ENCODE peak calls at places on chromosomes 12 and 14, in eight cellular contexts. C is central memory CD8-positive, alpha-beta T cell; K is GOT3; G is dermis blood vessel endothelial cell; A is ELR; U is activated CD4-positive, alpha-beta T cell treated with anti-CD3 and anti-CD28 coated beads, Interleukin-2, amount 10 ng/mL, durations not matched to agents 7 days and 5 days; Q is activated T-cell treated with anti-CD3 and anti-CD28 coated beads for 1 hour; I is BE2C. E is an unnamed sample.

GRCh38 chr14:88985654-88986053 is 161.2 kb downstream of the TTC8 start:
- DNase-seq in I (peak), A (no peak), G (no peak), U (no peak), C (no peak), Q (no peak), K (no peak), E (no peak)

GRCh38 chr12:116406529-116406928 is 129.0 kb upstream of the MED13L start:
- DNase-seq in Q (no peak), U (no peak), A (peak), C (no peak), K (peak), G (no peak), I (peak), E (peak)

GRCh38 chr12:111842556-111843396 is 748 bp downstream of the MAPKAPK5 start:
- DNase-seq in Q (peak), I (peak), C (no peak), K (no peak), A (peak), U (no peak), G (peak), E (peak)

GRCh38 chr12:32062841-32063240 is 43.8 kb upstream of the BICD1 start:
- DNase-seq in C (no peak), K (no peak), U (no peak), I (no peak), A (no peak), G (no peak), Q (no peak), E (no peak)

GRCh38 chr14:43894534-43894933 is 612.5 kb downstream of the FSCB start:
- DNase-seq in K (no peak), U (no peak), C (no peak), A (peak), I (no peak), Q (no peak), G (peak), E (no peak)

GRCh38 chr12:128178551-128178950 is 88.4 kb upstream of the TMEM132C start:
- DNase-seq in A (no peak), Q (no peak), C (no peak), K (no peak), I (no peak), G (no peak), U (no peak), E (no peak)

GRCh38 chr14:100408350-100409015 is 85.3 kb downstream of the SLC25A47 start:
- DNase-seq in K (no peak), A (peak), U (no peak), I (no peak), C (no peak), Q (no peak), G (no peak), E (peak)

GRCh38 chr12:129195081-129195480 is 341.8 kb downstream of the GLT1D1 start:
- DNase-seq in K (no peak), I (no peak), U (no peak), C (no peak), G (no peak), Q (no peak), A (no peak), E (no peak)

GRCh38 chr14:89667983-89668382 is 250.9 kb upstream of the FOXN3 start:
- DNase-seq in I (no peak), U (no peak), C (no peak), K (no peak), A (no peak), Q (no peak), G (no peak), E (peak)

GRCh38 chr12:119090865-119091264 is 87.9 kb upstream of the HSPB8 start:
- DNase-seq in K (no peak), C (no peak), I (no peak), A (no peak), Q (no peak), G (no peak), U (no peak), E (no peak)

GRCh38 chr12:12439636-12440035 is 82.8 kb downstream of the BORCS5 start:
- DNase-seq in I (no peak), Q (no peak), K (no peak), C (no peak), A (peak), G (peak), U (peak), E (peak)

GRCh38 chr12:31021809-31022492 is 51.7 kb upstream of the DDX11 start:
- DNase-seq in U (no peak), A (no peak), I (no peak), Q (no peak), K (no peak), G (peak), C (no peak), E (no peak)

GRCh38 chr14:19974844-19975243 is 547 bp upstream of the OR4K15 start:
- DNase-seq in A (no peak), Q (no peak), I (no peak), C (no peak), G (no peak), K (no peak), U (peak), E (no peak)

GRCh38 chr12:132277961-132278360 is 51.4 kb downstream of the GALNT9 start:
- DNase-seq in K (no peak), C (no peak), Q (no peak), G (no peak), I (no peak), A (no peak), U (no peak), E (no peak)

GRCh38 chr12:121814429-121815119 is 10.8 kb downstream of the SETD1B start:
- DNase-seq in G (no peak), C (no peak), A (no peak), I (peak), K (no peak), Q (no peak), U (no peak), E (no peak)

GRCh38 chr12:121505513-121505912 is 75.3 kb downstream of the KDM2B start:
- DNase-seq in A (peak), K (no peak), C (no peak), Q (no peak), G (peak), U (no peak), I (no peak), E (peak)

GRCh38 chr14:76396714-76397187 is 20.8 kb downstream of the ESRRB start:
- DNase-seq in U (no peak), I (no peak), K (no peak), G (no peak), C (no peak), Q (no peak), A (no peak), E (no peak)

E was measured in EH.